ENCODE peak calls at places on chromosomes 2 and 18, in eight cellular contexts. H is aorta; C is PC-3; R is cardiac muscle cell; Q is lower lobe of right lung; U is left ventricle myocardium inferior; Y is RWPE1; X is CD4-positive, alpha-beta memory T cell. N is an unnamed sample.

GRCh38 chr2:151111599-151112278 is 149.9 kb downstream of the RBM43 start:
- DNase-seq in H (no peak), C (peak; percentile 75), R (peak; percentile 37), Q (no peak), U (no peak), Y (peak; percentile 66), X (no peak), N (no peak)

GRCh38 chr18:44180683-44181082 is 500.0 kb upstream of the SETBP1 start:
- DNase-seq in H (no peak), C (peak; percentile 54), R (peak; percentile 50), Q (no peak), U (no peak), Y (no peak), X (no peak), N (no peak)

GRCh38 chr2:173235947-173236803 is 118.5 kb upstream of the CDCA7 start:
- DNase-seq in H (no peak), C (no peak), R (no peak), Q (no peak), U (no peak), Y (no peak), X (no peak), N (no peak)

GRCh38 chr18:48918156-48918555 is 32.6 kb downstream of the SMAD7 start:
- DNase-seq in H (no peak), C (no peak), R (no peak), Q (no peak), U (no peak), Y (no peak), X (no peak), N (no peak)

GRCh38 chr18:48956378-48956777 is 5.6 kb upstream of the SMAD7 start:
- DNase-seq in H (no peak), C (no peak), R (peak; percentile 93), Q (no peak), U (no peak), Y (no peak), X (no peak), N (no peak)

GRCh38 chr2:184597571-184597980 is 753 bp upstream of the ZNF804A start:
- DNase-seq in H (peak; percentile 51), C (no peak), R (peak; percentile 43), Q (peak; percentile 52), U (peak; percentile 10), Y (peak; percentile 2), X (no peak), N (peak; percentile 60)

GRCh38 chr2:7497223-7497622 is 580.0 kb downstream of the RNF144A start:
- DNase-seq in H (no peak), C (no peak), R (no peak), Q (no peak), U (no peak), Y (no peak), X (no peak), N (no peak)

GRCh38 chr2:74078467-74078866 is 69.2 kb downstream of the BOLA3 start:
- DNase-seq in H (no peak), C (no peak), R (no peak), Q (no peak), U (no peak), Y (no peak), X (no peak), N (no peak)

GRCh38 chr2:144358979-144359541 is 160.9 kb downstream of the ZEB2 start:
- DNase-seq in H (no peak), C (peak; percentile 53), R (peak; percentile 39), Q (no peak), U (no peak), Y (no peak), X (no peak), N (no peak)

GRCh38 chr2:96914332-96914731 is 44.5 kb upstream of the SEMA4C start:
- DNase-seq in H (no peak), C (peak; percentile 45), R (peak; percentile 56), Q (no peak), U (no peak), Y (no peak), X (no peak), N (no peak)

GRCh38 chr2:96913117-96913397 is 43.2 kb upstream of the SEMA4C start:
- DNase-seq in H (no peak), C (no peak), R (no peak), Q (no peak), U (no peak), Y (no peak), X (no peak), N (no peak)

GRCh38 chr2:96912356-96913116 is 42.7 kb upstream of the SEMA4C start:
- DNase-seq in H (no peak), C (no peak), R (no peak), Q (no peak), U (no peak), Y (no peak), X (no peak), N (no peak)

GRCh38 chr2:96916156-96917007 is 46.5 kb upstream of the SEMA4C start:
- DNase-seq in H (no peak), C (no peak), R (no peak), Q (no peak), U (no peak), Y (no peak), X (no peak), N (no peak)

DNA sequence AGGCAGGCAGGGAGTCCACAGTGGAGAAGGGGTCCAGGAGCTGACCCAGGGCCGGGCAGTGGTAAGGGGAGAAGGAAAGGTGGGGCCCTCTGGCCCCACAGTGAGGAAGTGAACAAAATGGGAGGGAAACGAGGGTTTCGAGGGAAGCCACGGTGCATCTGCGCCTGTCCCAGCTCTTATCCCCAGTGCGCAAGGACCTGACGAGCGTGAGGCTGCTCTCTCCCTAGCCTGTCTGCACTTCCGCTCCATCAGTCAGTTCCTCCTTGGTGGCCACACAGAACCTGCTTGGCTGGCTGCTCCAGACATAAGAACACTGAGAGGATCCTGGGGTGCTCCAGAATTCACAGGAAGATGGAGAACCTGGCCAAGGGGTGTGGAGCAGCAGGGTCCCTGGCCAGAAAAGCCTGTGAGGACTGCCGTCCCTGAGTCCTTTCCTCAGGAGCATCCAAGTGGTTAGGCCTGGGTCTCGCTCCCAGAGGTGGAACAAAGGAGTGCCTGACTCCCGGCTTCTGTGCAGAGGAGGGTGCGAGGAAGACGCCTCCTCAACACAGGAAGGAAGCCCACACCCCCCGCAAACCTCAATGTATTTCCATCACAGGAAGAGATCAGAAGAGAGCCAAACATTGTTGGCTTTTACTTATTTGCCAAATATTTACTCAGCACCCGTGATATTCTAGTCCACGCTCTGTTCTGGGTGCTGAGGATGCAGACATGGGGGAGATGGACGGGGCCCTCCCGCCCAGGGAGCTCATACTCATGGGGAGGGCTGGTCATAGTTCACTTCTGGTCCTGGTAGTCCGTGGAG is 43.7 kb upstream of the SEMA4C start:
- DNase-seq in H (no peak), C (no peak), R (no peak), Q (no peak), U (no peak), Y (no peak), X (peak; percentile 72), N (no peak)
- H3K27ac ChIP-seq in H (no peak overlapping the region), C (no peak overlapping the region), R (no peak overlapping the region), Q (no peak overlapping the region), U (peak overlapping the region; percentile 73), Y (peak overlapping the region; percentile 41), X (peak overlapping the region; percentile 54), N (peak overlapping the region; percentile 12)

GRCh38 chr2:47315490-47315889 is 87.5 kb upstream of the MSH2 start:
- DNase-seq in H (no peak), C (no peak), R (no peak), Q (no peak), U (no peak), Y (no peak), X (no peak), N (no peak)

GRCh38 chr2:47321411-47322031 is 81.4 kb upstream of the MSH2 start:
- DNase-seq in H (no peak), C (no peak), R (no peak), Q (peak; percentile 10), U (no peak), Y (no peak), X (no peak), N (no peak)

GRCh38 chr2:47323822-47324171 is 79.2 kb upstream of the MSH2 start:
- DNase-seq in H (no peak), C (no peak), R (no peak), Q (peak; percentile 28), U (no peak), Y (no peak), X (no peak), N (no peak)

GRCh38 chr2:47323009-47323821 is 79.7 kb upstream of the MSH2 start:
- DNase-seq in H (peak; percentile 81), C (peak; percentile 87), R (peak; percentile 81), Q (peak; percentile 83), U (peak; percentile 65), Y (peak; percentile 87), X (peak; percentile 50), N (peak; percentile 89)

DNA sequence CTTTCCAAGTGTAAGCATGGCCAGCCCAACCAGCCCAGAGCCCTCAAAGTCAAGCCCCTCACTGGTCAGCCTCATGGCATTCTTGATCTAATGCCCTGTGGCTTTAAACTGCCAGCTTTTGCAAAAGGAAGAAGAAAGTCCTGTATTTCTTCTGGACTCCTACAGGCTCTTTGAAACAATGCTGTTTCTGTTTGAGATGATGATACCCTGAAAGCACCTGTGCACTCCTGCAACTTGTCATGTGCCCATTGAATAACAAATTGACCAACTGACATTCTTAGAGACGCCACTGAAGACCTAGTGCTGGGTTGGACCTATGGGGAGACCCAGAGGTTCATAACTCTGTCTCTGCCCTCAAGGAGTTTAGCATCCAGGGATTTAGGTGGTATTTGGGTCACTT is 82.0 kb upstream of the MSH2 start:
- DNase-seq in H (no peak), C (no peak), R (no peak), Q (peak; percentile 15), U (no peak), Y (no peak), X (no peak), N (no peak)
- H3K27ac ChIP-seq in H (no peak overlapping the region), C (no peak overlapping the region), R (no peak overlapping the region), Q (no peak overlapping the region), U (no peak overlapping the region), Y (no peak overlapping the region), X (no peak overlapping the region), N (no peak overlapping the region)

GRCh38 chr2:219252570-219252899 is 508 bp upstream of the TUBA4B start:
- DNase-seq in H (no peak), C (no peak), R (no peak), Q (no peak), U (no peak), Y (peak; percentile 17), X (no peak), N (no peak)
- H3K27ac ChIP-seq in H (no peak overlapping the region), C (peak overlapping the region; percentile 33), R (no peak overlapping the region), Q (peak overlapping the region; percentile 85), U (peak overlapping the region; percentile 87), Y (peak overlapping the region; percentile 98), X (peak overlapping the region; percentile 87), N (peak overlapping the region; percentile 98)

GRCh38 chr18:12327510-12328178 is 19.6 kb downstream of the TUBB6 start:
- DNase-seq in H (peak; percentile 87), C (peak; percentile 86), R (peak; percentile 87), Q (peak; percentile 88), U (peak; percentile 85), Y (peak; percentile 71), X (peak; percentile 57), N (peak; percentile 90)

GRCh38 chr18:12328179-12328823 is 20.3 kb downstream of the TUBB6 start:
- DNase-seq in H (no peak), C (no peak), R (no peak), Q (no peak), U (no peak), Y (no peak), X (no peak), N (no peak)

GRCh38 chr18:12326711-12327460 is 18.8 kb downstream of the TUBB6 start:
- DNase-seq in H (no peak), C (no peak), R (no peak), Q (no peak), U (no peak), Y (no peak), X (no peak), N (no peak)

GRCh38 chr18:12325726-12326245 is 17.7 kb downstream of the TUBB6 start:
- DNase-seq in H (no peak), C (no peak), R (no peak), Q (no peak), U (no peak), Y (no peak), X (no peak), N (no peak)

GRCh38 chr18:12324991-12325725 is 17.1 kb downstream of the TUBB6 start:
- DNase-seq in H (no peak), C (no peak), R (no peak), Q (no peak), U (no peak), Y (no peak), X (no peak), N (no peak)
- H3K27ac ChIP-seq in H (no peak overlapping the region), C (no peak overlapping the region), R (no peak overlapping the region), Q (no peak overlapping the region), U (no peak overlapping the region), Y (peak overlapping the region; percentile 42), X (no peak overlapping the region), N (no peak overlapping the region)